ENCODE peak calls at places on chromosomes 3 and 15, in six cellular contexts. Z is lung; R is hepatocyte; D is body of pancreas; S is CD8-positive, alpha-beta memory T cell; Y is CD4-positive, CD25-positive, alpha-beta regulatory T cell. O is an unnamed sample.

GRCh38 chr3:179565496-179565895 is 2.8 kb downstream of the ACTL6A start:
- DNase-seq in D (no peak), S (no peak), R (no peak), Z (no peak), Y (no peak), O (no peak)

GRCh38 chr15:28208583-28208982 is 109.5 kb upstream of the OCA2 start:
- DNase-seq in Y (no peak), Z (no peak), S (no peak), D (no peak), R (no peak), O (no peak)

GRCh38 chr15:48631191-48631770 is 14.2 kb downstream of the FBN1 start:
- DNase-seq in Z (no peak), S (no peak), D (no peak), R (no peak), Y (no peak), O (no peak)

GRCh38 chr15:90681480-90681879 is 35.7 kb upstream of the BLM start:
- DNase-seq in D (no peak), Z (no peak), Y (no peak), S (no peak), R (no peak), O (no peak)

GRCh38 chr3:119359476-119359998 is 65.4 kb downstream of the ARHGAP31 start:
- DNase-seq in Y (no peak), S (no peak), D (no peak), R (no peak), Z (no peak), O (no peak)

GRCh38 chr3:16319723-16320122 is 54.7 kb downstream of the OXNAD1 start:
- DNase-seq in S (no peak), Z (no peak), Y (no peak), D (no peak), R (no peak), O (no peak)

GRCh38 chr15:65400760-65401606 is 21.8 kb downstream of the IGDCC4 start:
- DNase-seq in D (peak; percentile 76), Y (peak; percentile 16), S (peak; percentile 55), R (peak; percentile 87), Z (no peak), O (peak; percentile 64)

GRCh38 chr15:44593042-44593736 is 56.2 kb downstream of the EIF3J start:
- DNase-seq in Y (peak; percentile 70), D (no peak), Z (no peak), R (no peak), S (peak; percentile 48), O (no peak)

GRCh38 chr3:183151086-183151485 is 11.4 kb downstream of the LAMP3 start:
- DNase-seq in S (no peak), R (no peak), Y (no peak), Z (no peak), D (no peak), O (no peak)

GRCh38 chr15:50247819-50248650 is 17.5 kb downstream of the HDC start:
- DNase-seq in Z (no peak), R (peak; percentile 25), Y (peak; percentile 45), D (no peak), S (peak; percentile 72), O (no peak)

GRCh38 chr3:107838196-107838595 is 252.6 kb downstream of the CD47 start:
- DNase-seq in D (no peak), R (no peak), S (no peak), Y (no peak), Z (no peak), O (no peak)

GRCh38 chr15:79179108-79179561 is 88.6 kb upstream of the RASGRF1 start:
- DNase-seq in Z (no peak), Y (no peak), D (no peak), S (no peak), R (peak; percentile 89), O (no peak)

GRCh38 chr3:55721716-55722484 is 234.8 kb upstream of the WNT5A start:
- DNase-seq in Y (no peak), R (peak; percentile 56), D (peak; percentile 24), S (no peak), Z (peak; percentile 34), O (no peak)

GRCh38 chr3:112894258-112894657 is 47.6 kb upstream of the CD200R1L start:
- DNase-seq in R (no peak), S (no peak), Y (no peak), D (no peak), Z (no peak), O (no peak)

GRCh38 chr15:78210349-78210717 is 24.0 kb downstream of the ACSBG1 start:
- DNase-seq in R (no peak), Y (no peak), Z (no peak), D (peak; percentile 7), S (no peak), O (peak; percentile 34)

GRCh38 chr15:48647963-48648362 is 2.5 kb upstream of the FBN1 start:
- DNase-seq in R (no peak), Z (no peak), S (no peak), Y (no peak), D (no peak), O (no peak)

GRCh38 chr3:128066111-128066510 is 13.9 kb downstream of the SEC61A1 start:
- DNase-seq in R (no peak), Y (no peak), D (no peak), Z (no peak), S (no peak), O (no peak)

GRCh38 chr15:29364429-29365078 is 94.9 kb upstream of the NSMCE3 start:
- DNase-seq in Z (no peak), Y (no peak), R (no peak), D (no peak), S (no peak), O (no peak)

GRCh38 chr15:73931441-73931840 is 5.2 kb downstream of the LOXL1 start:
- DNase-seq in Y (no peak), S (no peak), D (no peak), R (no peak), Z (no peak), O (no peak)

GRCh38 chr15:101188517-101189340 is 63.1 kb downstream of the CHSY1 start:
- DNase-seq in R (no peak), S (no peak), D (no peak), Y (no peak), Z (no peak), O (no peak)

GRCh38 chr3:178304758-178305157 is 231.5 kb upstream of the KCNMB2 start:
- DNase-seq in Y (no peak), D (no peak), R (no peak), Z (no peak), S (no peak), O (no peak)

GRCh38 chr3:76938962-76939361 is 100.9 kb upstream of the ROBO2 start:
- DNase-seq in R (no peak), S (no peak), D (no peak), Y (no peak), Z (no peak), O (no peak)

GRCh38 chr3:124787490-124788195 is 57.4 kb downstream of the UMPS start:
- DNase-seq in Z (no peak), R (no peak), D (no peak), S (no peak), Y (no peak), O (no peak)
- H3K27ac ChIP-seq in Z (no peak overlapping the region), R (peak overlapping the region; percentile 72), D (no peak overlapping the region), S (no peak overlapping the region), Y (no peak overlapping the region), O (peak overlapping the region; percentile 56)

GRCh38 chr3:11558002-11558401 is 85.7 kb downstream of the VGLL4 start:
- DNase-seq in Z (no peak), S (peak; percentile 27), D (no peak), Y (no peak), R (no peak), O (no peak)
- H3K4me1 ChIP-seq in Z (peaks cover 7% of the 10 kb centered on the region), S (no peaks in the 10 kb centered on the region), D (peaks cover 19% of the 10 kb centered on the region), Y (no peaks in the 10 kb centered on the region), R (peaks cover 27% of the 10 kb centered on the region), O (no peaks in the 10 kb centered on the region)

DNA sequence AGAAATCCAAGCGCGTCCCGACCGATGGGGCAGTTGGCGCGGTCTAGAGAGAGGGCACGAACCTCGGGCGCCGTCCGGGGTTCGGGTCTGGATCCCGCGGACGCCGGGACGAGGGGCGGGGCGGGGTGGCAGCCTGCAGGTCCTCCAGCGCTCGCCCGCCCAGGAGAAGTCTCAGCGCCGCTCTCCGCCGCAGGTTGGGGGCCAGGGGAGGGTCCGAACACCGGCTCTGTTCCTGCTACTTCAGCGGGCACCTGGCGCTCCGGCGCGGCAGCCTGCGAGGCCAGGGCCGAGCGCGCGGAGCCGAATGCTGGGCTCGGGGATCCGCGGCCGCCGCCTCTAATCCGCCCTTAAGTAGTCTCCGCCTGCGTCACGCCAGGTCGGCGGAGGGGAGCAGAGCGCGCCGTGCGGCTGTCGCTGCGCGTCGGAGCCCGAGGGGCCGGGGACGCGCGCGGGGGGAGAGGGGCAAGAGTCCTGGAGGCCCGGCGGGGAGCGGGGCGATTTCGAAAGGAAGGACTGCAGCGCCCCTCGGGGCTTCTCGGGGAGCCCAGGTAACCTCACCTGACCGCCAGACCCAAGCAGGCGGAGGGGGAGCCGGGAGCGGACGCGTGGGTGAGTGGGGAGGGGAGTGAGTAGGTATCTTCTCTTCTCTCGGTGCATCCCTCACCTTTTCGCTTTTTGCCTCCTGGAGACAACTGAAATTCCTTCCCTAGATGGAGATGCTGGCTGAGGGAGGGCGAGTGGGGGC is at the start of gene GJD2:
- DNase-seq in R (peak; percentile 41), Z (no peak), S (no peak), Y (no peak), D (no peak), O (no peak)
- H3K27me3 ChIP-seq in R (peaks cover 66% of the 10 kb centered on the region), Z (no peaks in the 10 kb centered on the region), S (peaks cover 10% of the 10 kb centered on the region), Y (peaks cover 39% of the 10 kb centered on the region), D (peaks cover 17% of the 10 kb centered on the region), O (peaks cover 6% of the 10 kb centered on the region)

DNA sequence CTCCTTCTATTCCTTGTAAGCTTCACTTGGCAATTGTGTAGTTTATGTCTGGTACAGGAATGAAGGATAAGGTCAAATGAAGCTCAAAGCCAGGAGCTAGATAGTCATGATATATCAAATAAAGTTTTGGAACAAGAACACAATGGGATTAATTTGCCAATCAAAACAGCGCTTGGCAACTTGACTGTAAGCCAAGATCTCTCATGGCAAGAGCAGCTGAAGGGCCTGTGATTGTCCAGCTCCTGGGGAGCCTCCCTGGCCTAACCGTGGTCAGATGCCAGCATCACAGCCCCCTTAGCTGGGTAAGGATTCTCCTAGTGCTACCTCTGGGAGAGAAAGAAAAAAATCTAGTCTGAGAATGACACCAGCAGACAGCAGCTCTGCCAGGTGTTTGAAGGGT is 97.2 kb downstream of the LIPC start:
- DNase-seq in Z (no peak), R (no peak), Y (no peak), S (no peak), D (peak; percentile 43), O (no peak)
- H3K27ac ChIP-seq in Z (peak overlapping the region; percentile 45), R (no peak overlapping the region), Y (no peak overlapping the region), S (no peak overlapping the region), D (peak overlapping the region; percentile 85), O (peak overlapping the region; percentile 37)

GRCh38 chr3:58160399-58160798 is 50.4 kb downstream of the DNASE1L3 start:
- DNase-seq in D (no peak), Z (no peak), S (no peak), R (no peak), Y (no peak), O (no peak)

GRCh38 chr3:58161435-58162398 is 49.1 kb downstream of the DNASE1L3 start:
- DNase-seq in R (peak; percentile 50), Z (peak; percentile 79), S (no peak), D (peak; percentile 79), Y (no peak), O (peak; percentile 68)

GRCh38 chr3:58164916-58165821 is 45.6 kb downstream of the DNASE1L3 start:
- DNase-seq in R (no peak), S (no peak), D (peak; percentile 62), Z (no peak), Y (no peak), O (no peak)

GRCh38 chr3:58164199-58164879 is 46.4 kb downstream of the DNASE1L3 start:
- DNase-seq in S (no peak), Y (no peak), R (no peak), D (peak; percentile 92), Z (peak; percentile 75), O (no peak)

GRCh38 chr3:58163234-58163633 is 47.5 kb downstream of the DNASE1L3 start:
- DNase-seq in R (no peak), Y (no peak), D (no peak), Z (peak; percentile 48), S (no peak), O (no peak)
- H3K4me1 ChIP-seq in R (peaks cover 17% of the 10 kb centered on the region), Y (no peaks in the 10 kb centered on the region), D (peaks cover 77% of the 10 kb centered on the region), Z (peaks cover 4% of the 10 kb centered on the region), S (no peaks in the 10 kb centered on the region), O (peaks cover 60% of the 10 kb centered on the region)